ENCODE peak calls at places on chromosomes 12 and 14, in eight cellular contexts. L is tibial nerve, K is fibroblast of mammary gland, C is GM10248, P is astrocyte of the spinal cord, S is GM06990, O is A549, G is psoas muscle. M is an unnamed sample.

GRCh38 chr14:76715102-76715926 is 46.0 kb upstream of the VASH1 start:
- DNase-seq in K (peak), P (no peak), S (no peak), L (no peak), G (no peak), C (no peak), O (no peak), M (no peak)

GRCh38 chr12:10283028-10283427 is 24.6 kb upstream of the KLRD1 start:
- DNase-seq in K (no peak), S (no peak), O (no peak), G (no peak), L (no peak), P (no peak), C (no peak), M (no peak)

GRCh38 chr12:11666131-11666530 is 16.7 kb downstream of the ETV6 start:
- DNase-seq in P (no peak), K (no peak), O (no peak), L (no peak), C (no peak), S (no peak), G (no peak), M (no peak)

GRCh38 chr12:64884728-64885127 is 60.3 kb downstream of the TBC1D30 start:
- DNase-seq in P (no peak), S (no peak), G (no peak), K (no peak), O (no peak), L (no peak), C (no peak), M (no peak)

GRCh38 chr12:32893458-32893857 is 3.1 kb downstream of the PKP2 start:
- DNase-seq in L (no peak), P (no peak), C (no peak), K (no peak), O (no peak), S (no peak), G (no peak), M (peak)

GRCh38 chr12:77954156-77954555 is 123.5 kb downstream of the NAV3 start:
- DNase-seq in C (no peak), S (no peak), G (no peak), K (peak), P (peak), O (no peak), L (no peak), M (peak)

GRCh38 chr12:9798008-9798619 is 29.2 kb upstream of the KLRF1 start:
- DNase-seq in K (peak), C (peak), S (peak), P (peak), G (no peak), O (peak), L (peak), M (peak)

GRCh38 chr14:24298892-24299254 is 707 bp downstream of the DHRS1 start:
- DNase-seq in P (peak), S (no peak), O (peak), K (peak), L (no peak), C (no peak), G (no peak), M (peak)

GRCh38 chr14:56339855-56340701 is 221.9 kb downstream of the PELI2 start:
- DNase-seq in S (no peak), G (peak), P (peak), K (peak), O (peak), C (peak), L (peak), M (peak)

GRCh38 chr14:27371868-27372267 is 774.0 kb upstream of the NOVA1 start:
- DNase-seq in G (no peak), S (no peak), K (no peak), C (no peak), L (no peak), O (no peak), P (no peak), M (no peak)

GRCh38 chr14:102694530-102695171 is 82.6 kb upstream of the TRAF3 start:
- DNase-seq in C (peak), G (no peak), S (peak), O (peak), K (peak), L (peak), P (peak), M (peak)

GRCh38 chr14:102690509-102691286 is 86.6 kb upstream of the TRAF3 start:
- DNase-seq in O (no peak), G (no peak), S (no peak), K (no peak), C (no peak), P (no peak), L (no peak), M (peak)

GRCh38 chr14:102693006-102693755 is 84.1 kb upstream of the TRAF3 start:
- DNase-seq in P (no peak), K (no peak), L (no peak), S (no peak), G (no peak), C (no peak), O (no peak), M (peak)

GRCh38 chr14:102691763-102692162 is 85.5 kb upstream of the TRAF3 start:
- DNase-seq in G (no peak), K (no peak), O (no peak), C (no peak), S (no peak), P (no peak), L (no peak), M (no peak)

DNA sequence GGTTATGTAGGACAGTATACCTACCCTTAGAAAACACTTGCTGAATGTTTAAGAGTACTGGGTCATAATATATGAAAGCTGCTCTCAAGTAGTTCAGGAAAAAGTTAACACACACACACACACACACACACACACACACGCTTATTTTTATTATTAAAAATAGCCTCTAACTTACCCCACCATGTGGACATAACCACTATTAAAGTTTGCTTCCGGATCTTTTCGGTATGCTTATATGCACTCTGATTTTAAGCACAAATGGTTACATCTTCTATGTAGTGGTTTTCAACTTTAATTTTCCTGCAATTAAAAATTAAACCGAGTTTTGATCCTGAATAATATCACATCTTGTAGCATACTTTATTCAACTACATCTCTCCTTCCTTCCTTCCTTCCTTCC is 84.9 kb upstream of the TRAF3 start:
- DNase-seq in O (no peak), G (no peak), C (no peak), L (no peak), S (no peak), P (no peak), K (no peak), M (no peak)
- TF ChIP-seq CTCF in O (no peak), G (no peak), C (no peak), L (no peak), S (no peak), P (no peak), K (no peak), M (no peak)

DNA sequence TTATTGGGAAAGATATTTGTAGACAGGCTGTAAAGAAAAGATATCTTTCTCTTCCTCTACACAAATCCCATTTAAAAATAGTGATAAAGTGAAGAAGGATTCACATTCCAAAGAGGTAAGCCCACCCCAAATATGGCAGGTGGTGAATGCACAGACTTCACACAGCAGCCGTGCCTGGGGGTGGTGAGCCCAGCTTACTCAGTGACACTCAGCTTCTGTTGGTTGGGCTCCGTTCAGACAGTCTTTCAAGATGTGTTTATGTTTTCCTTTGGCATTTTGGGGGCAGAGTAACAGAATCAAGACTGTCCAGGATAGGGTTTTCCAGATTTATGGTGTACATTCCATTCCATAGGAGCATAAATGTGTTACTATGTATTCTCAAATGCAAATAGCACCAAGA is 4.1 kb upstream of the COL2A1 start:
- DNase-seq in O (no peak), C (no peak), G (no peak), S (no peak), K (no peak), L (no peak), P (no peak), M (no peak)
- TF ChIP-seq CTCF in O (no peak), C (no peak), G (no peak), S (no peak), K (no peak), L (no peak), P (no peak), M (no peak)

DNA sequence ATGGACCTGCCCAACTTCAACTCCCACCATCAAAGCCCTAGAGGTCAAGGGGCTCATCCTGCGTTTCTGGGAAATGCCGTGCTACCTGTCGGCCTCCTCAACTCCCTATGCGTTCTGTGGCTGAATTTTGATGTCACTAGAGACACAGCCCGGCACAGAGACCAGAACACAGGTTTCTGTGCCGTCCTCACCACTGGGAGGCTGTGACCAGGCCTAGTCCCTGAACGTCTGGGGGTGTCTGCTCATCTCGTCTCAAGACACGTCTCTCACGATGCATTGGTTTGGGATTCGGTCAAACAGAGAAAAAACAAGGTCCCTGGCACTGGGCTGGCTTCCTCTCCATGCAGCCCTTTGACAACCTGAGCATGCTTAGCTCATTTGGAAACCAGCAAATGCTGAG is 33.5 kb downstream of the SLC15A4 start:
- DNase-seq in G (no peak), P (no peak), S (peak), C (peak), O (no peak), L (no peak), K (no peak), M (no peak)
- TF ChIP-seq CTCF in G (no peak), P (no peak), S (no peak), C (no peak), O (no peak), L (no peak), K (no peak), M (no peak)

GRCh38 chr12:20460956-20461355 is 92.6 kb downstream of the PDE3A start:
- DNase-seq in K (no peak), P (no peak), G (no peak), S (no peak), O (no peak), C (no peak), L (no peak), M (no peak)

GRCh38 chr12:20459920-20460319 is 91.6 kb downstream of the PDE3A start:
- DNase-seq in K (no peak), G (no peak), S (no peak), P (no peak), C (no peak), L (no peak), O (no peak), M (no peak)

GRCh38 chr12:20463920-20464524 is 95.7 kb downstream of the PDE3A start:
- DNase-seq in L (no peak), G (no peak), P (peak), C (peak), S (no peak), K (peak), O (peak), M (peak)
- TF ChIP-seq CTCF in L (peak), G (peak), P (peak), C (peak), S (peak), K (peak), O (peak), M (peak)

DNA sequence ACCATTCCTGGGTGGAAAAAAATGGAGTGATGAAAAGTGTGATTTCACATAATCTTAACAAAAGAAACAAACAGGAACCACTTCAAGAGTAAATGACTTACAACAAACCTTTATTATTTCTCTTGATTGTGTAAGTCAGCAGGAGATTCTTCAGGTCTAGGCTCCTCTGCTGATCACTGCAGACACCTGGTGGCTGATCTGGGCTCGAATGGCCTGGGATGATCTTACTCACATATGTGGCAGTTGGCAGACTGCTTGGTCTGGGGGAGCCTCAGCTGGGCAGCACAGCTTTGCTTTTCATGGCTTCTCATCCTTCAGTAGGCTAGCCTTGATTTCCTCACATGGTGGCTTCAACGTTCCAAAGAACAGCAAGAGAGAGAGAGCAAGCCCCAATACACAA is 215.4 kb upstream of the PRICKLE1 start:
- DNase-seq in S (no peak), P (no peak), L (no peak), K (no peak), G (no peak), C (no peak), O (no peak), M (no peak)
- TF ChIP-seq CTCF in S (no peak), P (no peak), L (no peak), K (no peak), G (no peak), C (no peak), O (no peak), M (no peak)

GRCh38 chr12:93825501-93825888 is 148.3 kb downstream of the CRADD start:
- DNase-seq in O (no peak), L (no peak), K (no peak), G (no peak), S (no peak), C (no peak), P (no peak), M (no peak)
- TF ChIP-seq CTCF in O (no peak), L (no peak), K (no peak), G (no peak), S (no peak), C (no peak), P (no peak), M (no peak)

GRCh38 chr12:132511516-132512196 is 21.7 kb downstream of the FBRSL1 start:
- DNase-seq in G (no peak), O (no peak), L (no peak), K (no peak), S (no peak), P (no peak), C (no peak), M (no peak)
- TF ChIP-seq CTCF in G (no peak), O (no peak), L (no peak), K (no peak), S (no peak), P (no peak), C (no peak), M (no peak)

DNA sequence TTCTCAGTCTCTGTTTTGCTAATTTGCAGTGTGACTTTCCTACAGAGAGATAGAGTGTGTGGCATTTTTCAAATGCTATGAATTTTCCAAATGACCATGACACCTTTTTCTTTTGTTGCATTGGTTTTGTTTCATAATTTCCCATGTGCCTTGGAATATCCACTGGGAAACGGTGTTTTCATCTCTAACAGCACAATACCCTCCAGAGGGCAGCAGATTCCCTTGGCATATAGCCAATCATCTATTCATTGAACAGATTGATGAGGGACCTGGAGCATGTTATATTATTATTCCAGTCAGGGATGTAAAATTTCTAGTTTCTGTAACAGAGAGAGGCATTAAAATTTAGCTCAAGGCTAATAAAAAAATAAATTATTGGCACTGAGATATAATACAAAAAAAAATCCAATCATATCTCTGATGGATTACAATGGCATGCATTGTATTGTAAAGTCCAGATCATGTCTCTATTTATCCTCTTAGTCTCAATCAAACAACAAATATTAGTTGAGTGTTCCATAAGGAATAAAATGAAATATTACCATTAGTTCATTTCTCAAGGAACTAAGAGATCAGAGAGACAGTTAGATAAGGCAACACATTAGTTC is 29.6 kb upstream of the NTN4 start:
- DNase-seq in K (peak), C (no peak), O (peak), L (peak), G (no peak), P (peak), S (no peak), M (peak)
- TF ChIP-seq CTCF in K (peak), C (peak), O (peak), L (peak), G (peak), P (peak), S (peak), M (peak)

GRCh38 chr14:87111141-87111540 is 881.8 kb downstream of the GALC start:
- DNase-seq in S (no peak), C (no peak), O (no peak), G (no peak), P (no peak), L (no peak), K (peak), M (no peak)

GRCh38 chr14:87109271-87109670 is 883.7 kb downstream of the GALC start:
- DNase-seq in C (no peak), P (peak), S (no peak), G (no peak), L (no peak), K (no peak), O (no peak), M (no peak)

GRCh38 chr14:87111741-87112140 is 881.2 kb downstream of the GALC start:
- DNase-seq in K (no peak), C (no peak), O (no peak), P (no peak), G (no peak), L (no peak), S (no peak), M (no peak)

GRCh38 chr14:87115234-87115633 is 877.7 kb downstream of the GALC start:
- DNase-seq in C (no peak), O (no peak), K (no peak), S (no peak), L (no peak), P (no peak), G (no peak), M (no peak)

GRCh38 chr14:87113286-87113685 is 879.7 kb downstream of the GALC start:
- DNase-seq in S (no peak), O (no peak), C (no peak), P (no peak), G (no peak), L (no peak), K (no peak), M (no peak)
- TF ChIP-seq CTCF in S (no peak), O (no peak), C (no peak), P (no peak), G (no peak), L (no peak), K (no peak), M (no peak)

M was measured in fibroblast of villous mesenchyme.